ENCODE peak calls at places on chromosomes 16 and 17, in ten cellular contexts. One of them, this sample, is unnamed.

GRCh38 chr17:65320856-65321255 is 183.7 kb downstream of the RGS9 start:
- DNase-seq in activated CD4-positive, CD25-positive, alpha-beta regulatory T cell: no peak
- DNase-seq in natural killer cell treated with Interleukin-12 subunit alpha and Interleukin-12 subunit beta and Interleukin-15 and Interleukin-18, amount 100 ng/mL, for 72 hours: no peak
- DNase-seq in posterior cingulate gyrus: no peak
- DNase-seq in NCI-H187: no peak
- DNase-seq in skeletal muscle cell: no peak
- DNase-seq in CD14-positive monocyte: no peak
- DNase-seq in activated CD8-positive, alpha-beta T cell treated with anti-CD3 and anti-CD28 coated beads, Interleukin-2, amount 10 ng/mL, durations not matched to agents 7 days and 5 days: no peak
- DNase-seq in BE2C: no peak
- DNase-seq in T-helper 2 cell: no peak
- DNase-seq in this sample: no peak

GRCh38 chr16:89775223-89775622 is 41.2 kb downstream of the FANCA start:
- DNase-seq in activated CD4-positive, CD25-positive, alpha-beta regulatory T cell: no peak
- DNase-seq in natural killer cell treated with Interleukin-12 subunit alpha and Interleukin-12 subunit beta and Interleukin-15 and Interleukin-18, amount 100 ng/mL, for 72 hours: no peak
- DNase-seq in posterior cingulate gyrus: no peak
- DNase-seq in NCI-H187: no peak
- DNase-seq in skeletal muscle cell: no peak
- DNase-seq in CD14-positive monocyte: no peak
- DNase-seq in activated CD8-positive, alpha-beta T cell treated with anti-CD3 and anti-CD28 coated beads, Interleukin-2, amount 10 ng/mL, durations not matched to agents 7 days and 5 days: no peak
- DNase-seq in BE2C: no peak
- DNase-seq in T-helper 2 cell: no peak
- DNase-seq in this sample: no peak

GRCh38 chr17:20992416-20992815 is 50.4 kb downstream of the USP22 start:
- DNase-seq in activated CD4-positive, CD25-positive, alpha-beta regulatory T cell: no peak
- DNase-seq in natural killer cell treated with Interleukin-12 subunit alpha and Interleukin-12 subunit beta and Interleukin-15 and Interleukin-18, amount 100 ng/mL, for 72 hours: peak
- DNase-seq in posterior cingulate gyrus: no peak
- DNase-seq in NCI-H187: no peak
- DNase-seq in skeletal muscle cell: no peak
- DNase-seq in CD14-positive monocyte: no peak
- DNase-seq in activated CD8-positive, alpha-beta T cell treated with anti-CD3 and anti-CD28 coated beads, Interleukin-2, amount 10 ng/mL, durations not matched to agents 7 days and 5 days: no peak
- DNase-seq in BE2C: no peak
- DNase-seq in T-helper 2 cell: no peak
- DNase-seq in this sample: no peak

GRCh38 chr16:86355538-86355937 is 154.8 kb upstream of the FOXF1 start:
- DNase-seq in activated CD4-positive, CD25-positive, alpha-beta regulatory T cell: no peak
- DNase-seq in natural killer cell treated with Interleukin-12 subunit alpha and Interleukin-12 subunit beta and Interleukin-15 and Interleukin-18, amount 100 ng/mL, for 72 hours: no peak
- DNase-seq in posterior cingulate gyrus: no peak
- DNase-seq in NCI-H187: no peak
- DNase-seq in skeletal muscle cell: no peak
- DNase-seq in CD14-positive monocyte: no peak
- DNase-seq in activated CD8-positive, alpha-beta T cell treated with anti-CD3 and anti-CD28 coated beads, Interleukin-2, amount 10 ng/mL, durations not matched to agents 7 days and 5 days: no peak
- DNase-seq in BE2C: no peak
- DNase-seq in T-helper 2 cell: no peak
- DNase-seq in this sample: no peak

GRCh38 chr17:57422574-57423164 is 166.3 kb downstream of the MSI2 start:
- DNase-seq in activated CD4-positive, CD25-positive, alpha-beta regulatory T cell: no peak
- DNase-seq in natural killer cell treated with Interleukin-12 subunit alpha and Interleukin-12 subunit beta and Interleukin-15 and Interleukin-18, amount 100 ng/mL, for 72 hours: no peak
- DNase-seq in posterior cingulate gyrus: no peak
- DNase-seq in NCI-H187: no peak
- DNase-seq in skeletal muscle cell: no peak
- DNase-seq in CD14-positive monocyte: peak
- DNase-seq in activated CD8-positive, alpha-beta T cell treated with anti-CD3 and anti-CD28 coated beads, Interleukin-2, amount 10 ng/mL, durations not matched to agents 7 days and 5 days: no peak
- DNase-seq in BE2C: no peak
- DNase-seq in T-helper 2 cell: no peak
- DNase-seq in this sample: no peak

GRCh38 chr16:74480150-74481029 is 59.1 kb upstream of the CLEC18B start:
- DNase-seq in activated CD4-positive, CD25-positive, alpha-beta regulatory T cell: no peak
- DNase-seq in natural killer cell treated with Interleukin-12 subunit alpha and Interleukin-12 subunit beta and Interleukin-15 and Interleukin-18, amount 100 ng/mL, for 72 hours: no peak
- DNase-seq in posterior cingulate gyrus: no peak
- DNase-seq in NCI-H187: no peak
- DNase-seq in skeletal muscle cell: no peak
- DNase-seq in CD14-positive monocyte: no peak
- DNase-seq in activated CD8-positive, alpha-beta T cell treated with anti-CD3 and anti-CD28 coated beads, Interleukin-2, amount 10 ng/mL, durations not matched to agents 7 days and 5 days: no peak
- DNase-seq in BE2C: no peak
- DNase-seq in T-helper 2 cell: no peak
- DNase-seq in this sample: no peak

GRCh38 chr17:17708301-17708700 is 27.0 kb downstream of the RAI1 start:
- DNase-seq in activated CD4-positive, CD25-positive, alpha-beta regulatory T cell: no peak
- DNase-seq in natural killer cell treated with Interleukin-12 subunit alpha and Interleukin-12 subunit beta and Interleukin-15 and Interleukin-18, amount 100 ng/mL, for 72 hours: no peak
- DNase-seq in posterior cingulate gyrus: no peak
- DNase-seq in NCI-H187: no peak
- DNase-seq in skeletal muscle cell: no peak
- DNase-seq in CD14-positive monocyte: no peak
- DNase-seq in activated CD8-positive, alpha-beta T cell treated with anti-CD3 and anti-CD28 coated beads, Interleukin-2, amount 10 ng/mL, durations not matched to agents 7 days and 5 days: no peak
- DNase-seq in BE2C: no peak
- DNase-seq in T-helper 2 cell: no peak
- DNase-seq in this sample: no peak

GRCh38 chr16:75086281-75086680 is 30.3 kb downstream of the LDHD start:
- DNase-seq in activated CD4-positive, CD25-positive, alpha-beta regulatory T cell: no peak
- DNase-seq in natural killer cell treated with Interleukin-12 subunit alpha and Interleukin-12 subunit beta and Interleukin-15 and Interleukin-18, amount 100 ng/mL, for 72 hours: no peak
- DNase-seq in posterior cingulate gyrus: no peak
- DNase-seq in NCI-H187: no peak
- DNase-seq in skeletal muscle cell: no peak
- DNase-seq in CD14-positive monocyte: no peak
- DNase-seq in activated CD8-positive, alpha-beta T cell treated with anti-CD3 and anti-CD28 coated beads, Interleukin-2, amount 10 ng/mL, durations not matched to agents 7 days and 5 days: no peak
- DNase-seq in BE2C: no peak
- DNase-seq in T-helper 2 cell: no peak
- DNase-seq in this sample: no peak

GRCh38 chr17:4807534-4808377 is 804 bp downstream of the PLD2 start:
- DNase-seq in activated CD4-positive, CD25-positive, alpha-beta regulatory T cell: no peak
- DNase-seq in natural killer cell treated with Interleukin-12 subunit alpha and Interleukin-12 subunit beta and Interleukin-15 and Interleukin-18, amount 100 ng/mL, for 72 hours: no peak
- DNase-seq in posterior cingulate gyrus: no peak
- DNase-seq in NCI-H187: no peak
- DNase-seq in skeletal muscle cell: no peak
- DNase-seq in CD14-positive monocyte: no peak
- DNase-seq in activated CD8-positive, alpha-beta T cell treated with anti-CD3 and anti-CD28 coated beads, Interleukin-2, amount 10 ng/mL, durations not matched to agents 7 days and 5 days: no peak
- DNase-seq in BE2C: no peak
- DNase-seq in T-helper 2 cell: no peak
- DNase-seq in this sample: peak

GRCh38 chr16:89122322-89122831 is 28.7 kb downstream of the ACSF3 start:
- DNase-seq in activated CD4-positive, CD25-positive, alpha-beta regulatory T cell: peak
- DNase-seq in natural killer cell treated with Interleukin-12 subunit alpha and Interleukin-12 subunit beta and Interleukin-15 and Interleukin-18, amount 100 ng/mL, for 72 hours: peak
- DNase-seq in posterior cingulate gyrus: no peak
- DNase-seq in NCI-H187: peak
- DNase-seq in skeletal muscle cell: no peak
- DNase-seq in CD14-positive monocyte: peak
- DNase-seq in activated CD8-positive, alpha-beta T cell treated with anti-CD3 and anti-CD28 coated beads, Interleukin-2, amount 10 ng/mL, durations not matched to agents 7 days and 5 days: peak
- DNase-seq in BE2C: no peak
- DNase-seq in T-helper 2 cell: peak
- DNase-seq in this sample: no peak

GRCh38 chr16:86059253-86060171 is 160.6 kb downstream of the IRF8 start:
- DNase-seq in activated CD4-positive, CD25-positive, alpha-beta regulatory T cell: no peak
- DNase-seq in natural killer cell treated with Interleukin-12 subunit alpha and Interleukin-12 subunit beta and Interleukin-15 and Interleukin-18, amount 100 ng/mL, for 72 hours: peak
- DNase-seq in posterior cingulate gyrus: peak
- DNase-seq in NCI-H187: no peak
- DNase-seq in skeletal muscle cell: no peak
- DNase-seq in CD14-positive monocyte: no peak
- DNase-seq in activated CD8-positive, alpha-beta T cell treated with anti-CD3 and anti-CD28 coated beads, Interleukin-2, amount 10 ng/mL, durations not matched to agents 7 days and 5 days: no peak
- DNase-seq in BE2C: no peak
- DNase-seq in T-helper 2 cell: no peak
- DNase-seq in this sample: no peak

GRCh38 chr17:31830971-31831755 is 27.9 kb downstream of the COPRS start:
- DNase-seq in activated CD4-positive, CD25-positive, alpha-beta regulatory T cell: no peak
- DNase-seq in natural killer cell treated with Interleukin-12 subunit alpha and Interleukin-12 subunit beta and Interleukin-15 and Interleukin-18, amount 100 ng/mL, for 72 hours: no peak
- DNase-seq in posterior cingulate gyrus: no peak
- DNase-seq in NCI-H187: no peak
- DNase-seq in skeletal muscle cell: no peak
- DNase-seq in CD14-positive monocyte: no peak
- DNase-seq in activated CD8-positive, alpha-beta T cell treated with anti-CD3 and anti-CD28 coated beads, Interleukin-2, amount 10 ng/mL, durations not matched to agents 7 days and 5 days: no peak
- DNase-seq in BE2C: no peak
- DNase-seq in T-helper 2 cell: no peak
- DNase-seq in this sample: no peak

GRCh38 chr17:61409301-61410099 is 9.9 kb downstream of the TBX2 start:
- DNase-seq in activated CD4-positive, CD25-positive, alpha-beta regulatory T cell: no peak
- DNase-seq in natural killer cell treated with Interleukin-12 subunit alpha and Interleukin-12 subunit beta and Interleukin-15 and Interleukin-18, amount 100 ng/mL, for 72 hours: peak
- DNase-seq in posterior cingulate gyrus: no peak
- DNase-seq in NCI-H187: no peak
- DNase-seq in skeletal muscle cell: no peak
- DNase-seq in CD14-positive monocyte: no peak
- DNase-seq in activated CD8-positive, alpha-beta T cell treated with anti-CD3 and anti-CD28 coated beads, Interleukin-2, amount 10 ng/mL, durations not matched to agents 7 days and 5 days: peak
- DNase-seq in BE2C: peak
- DNase-seq in T-helper 2 cell: no peak
- DNase-seq in this sample: peak

GRCh38 chr16:19284207-19284606 is 1.3 kb upstream of the CLEC19A start:
- DNase-seq in activated CD4-positive, CD25-positive, alpha-beta regulatory T cell: no peak
- DNase-seq in natural killer cell treated with Interleukin-12 subunit alpha and Interleukin-12 subunit beta and Interleukin-15 and Interleukin-18, amount 100 ng/mL, for 72 hours: no peak
- DNase-seq in posterior cingulate gyrus: peak
- DNase-seq in NCI-H187: no peak
- DNase-seq in skeletal muscle cell: no peak
- DNase-seq in CD14-positive monocyte: no peak
- DNase-seq in activated CD8-positive, alpha-beta T cell treated with anti-CD3 and anti-CD28 coated beads, Interleukin-2, amount 10 ng/mL, durations not matched to agents 7 days and 5 days: no peak
- DNase-seq in BE2C: no peak
- DNase-seq in T-helper 2 cell: no peak
- DNase-seq in this sample: no peak

GRCh38 chr17:67218385-67218950 is 26.5 kb downstream of the HELZ start:
- DNase-seq in activated CD4-positive, CD25-positive, alpha-beta regulatory T cell: no peak
- DNase-seq in natural killer cell treated with Interleukin-12 subunit alpha and Interleukin-12 subunit beta and Interleukin-15 and Interleukin-18, amount 100 ng/mL, for 72 hours: no peak
- DNase-seq in posterior cingulate gyrus: no peak
- DNase-seq in NCI-H187: no peak
- DNase-seq in skeletal muscle cell: peak
- DNase-seq in CD14-positive monocyte: no peak
- DNase-seq in activated CD8-positive, alpha-beta T cell treated with anti-CD3 and anti-CD28 coated beads, Interleukin-2, amount 10 ng/mL, durations not matched to agents 7 days and 5 days: no peak
- DNase-seq in BE2C: no peak
- DNase-seq in T-helper 2 cell: no peak
- DNase-seq in this sample: no peak

GRCh38 chr17:32567086-32567485 is 80.3 kb downstream of the CDK5R1 start:
- DNase-seq in activated CD4-positive, CD25-positive, alpha-beta regulatory T cell: no peak
- DNase-seq in natural killer cell treated with Interleukin-12 subunit alpha and Interleukin-12 subunit beta and Interleukin-15 and Interleukin-18, amount 100 ng/mL, for 72 hours: no peak
- DNase-seq in posterior cingulate gyrus: no peak
- DNase-seq in NCI-H187: no peak
- DNase-seq in skeletal muscle cell: no peak
- DNase-seq in CD14-positive monocyte: no peak
- DNase-seq in activated CD8-positive, alpha-beta T cell treated with anti-CD3 and anti-CD28 coated beads, Interleukin-2, amount 10 ng/mL, durations not matched to agents 7 days and 5 days: no peak
- DNase-seq in BE2C: no peak
- DNase-seq in T-helper 2 cell: no peak
- DNase-seq in this sample: no peak

GRCh38 chr16:70638814-70639792 is 7.3 kb upstream of the IL34 start:
- DNase-seq in activated CD4-positive, CD25-positive, alpha-beta regulatory T cell: no peak
- DNase-seq in natural killer cell treated with Interleukin-12 subunit alpha and Interleukin-12 subunit beta and Interleukin-15 and Interleukin-18, amount 100 ng/mL, for 72 hours: no peak
- DNase-seq in posterior cingulate gyrus: no peak
- DNase-seq in NCI-H187: no peak
- DNase-seq in skeletal muscle cell: peak
- DNase-seq in CD14-positive monocyte: no peak
- DNase-seq in activated CD8-positive, alpha-beta T cell treated with anti-CD3 and anti-CD28 coated beads, Interleukin-2, amount 10 ng/mL, durations not matched to agents 7 days and 5 days: no peak
- DNase-seq in BE2C: peak
- DNase-seq in T-helper 2 cell: no peak
- DNase-seq in this sample: no peak

GRCh38 chr16:19393226-19394074 is 24.2 kb upstream of the TMC5 start:
- DNase-seq in activated CD4-positive, CD25-positive, alpha-beta regulatory T cell: no peak
- DNase-seq in natural killer cell treated with Interleukin-12 subunit alpha and Interleukin-12 subunit beta and Interleukin-15 and Interleukin-18, amount 100 ng/mL, for 72 hours: no peak
- DNase-seq in posterior cingulate gyrus: no peak
- DNase-seq in NCI-H187: no peak
- DNase-seq in skeletal muscle cell: no peak
- DNase-seq in CD14-positive monocyte: no peak
- DNase-seq in activated CD8-positive, alpha-beta T cell treated with anti-CD3 and anti-CD28 coated beads, Interleukin-2, amount 10 ng/mL, durations not matched to agents 7 days and 5 days: no peak
- DNase-seq in BE2C: no peak
- DNase-seq in T-helper 2 cell: no peak
- DNase-seq in this sample: no peak

GRCh38 chr16:10569629-10570028 is 10.8 kb downstream of the EMP2 start:
- DNase-seq in activated CD4-positive, CD25-positive, alpha-beta regulatory T cell: no peak
- DNase-seq in natural killer cell treated with Interleukin-12 subunit alpha and Interleukin-12 subunit beta and Interleukin-15 and Interleukin-18, amount 100 ng/mL, for 72 hours: no peak
- DNase-seq in posterior cingulate gyrus: no peak
- DNase-seq in NCI-H187: no peak
- DNase-seq in skeletal muscle cell: no peak
- DNase-seq in CD14-positive monocyte: no peak
- DNase-seq in activated CD8-positive, alpha-beta T cell treated with anti-CD3 and anti-CD28 coated beads, Interleukin-2, amount 10 ng/mL, durations not matched to agents 7 days and 5 days: no peak
- DNase-seq in BE2C: no peak
- DNase-seq in T-helper 2 cell: no peak
- DNase-seq in this sample: no peak

GRCh38 chr17:75561927-75562603 is 25.5 kb upstream of the MYO15B start:
- DNase-seq in activated CD4-positive, CD25-positive, alpha-beta regulatory T cell: no peak
- DNase-seq in natural killer cell treated with Interleukin-12 subunit alpha and Interleukin-12 subunit beta and Interleukin-15 and Interleukin-18, amount 100 ng/mL, for 72 hours: no peak
- DNase-seq in posterior cingulate gyrus: no peak
- DNase-seq in NCI-H187: no peak
- DNase-seq in skeletal muscle cell: no peak
- DNase-seq in CD14-positive monocyte: no peak
- DNase-seq in activated CD8-positive, alpha-beta T cell treated with anti-CD3 and anti-CD28 coated beads, Interleukin-2, amount 10 ng/mL, durations not matched to agents 7 days and 5 days: no peak
- DNase-seq in BE2C: no peak
- DNase-seq in T-helper 2 cell: no peak
- DNase-seq in this sample: no peak

GRCh38 chr17:73474370-73474988 is 162.7 kb upstream of the CDC42EP4 start:
- DNase-seq in activated CD4-positive, CD25-positive, alpha-beta regulatory T cell: no peak
- DNase-seq in natural killer cell treated with Interleukin-12 subunit alpha and Interleukin-12 subunit beta and Interleukin-15 and Interleukin-18, amount 100 ng/mL, for 72 hours: no peak
- DNase-seq in posterior cingulate gyrus: no peak
- DNase-seq in NCI-H187: no peak
- DNase-seq in skeletal muscle cell: peak
- DNase-seq in CD14-positive monocyte: no peak
- DNase-seq in activated CD8-positive, alpha-beta T cell treated with anti-CD3 and anti-CD28 coated beads, Interleukin-2, amount 10 ng/mL, durations not matched to agents 7 days and 5 days: no peak
- DNase-seq in BE2C: peak
- DNase-seq in T-helper 2 cell: no peak
- DNase-seq in this sample: no peak

GRCh38 chr17:42682400-42683384 is at the start of gene CNTNAP1:
- DNase-seq in activated CD4-positive, CD25-positive, alpha-beta regulatory T cell: no peak
- DNase-seq in natural killer cell treated with Interleukin-12 subunit alpha and Interleukin-12 subunit beta and Interleukin-15 and Interleukin-18, amount 100 ng/mL, for 72 hours: no peak
- DNase-seq in posterior cingulate gyrus: peak
- DNase-seq in NCI-H187: peak
- DNase-seq in skeletal muscle cell: no peak
- DNase-seq in CD14-positive monocyte: no peak
- DNase-seq in activated CD8-positive, alpha-beta T cell treated with anti-CD3 and anti-CD28 coated beads, Interleukin-2, amount 10 ng/mL, durations not matched to agents 7 days and 5 days: peak
- DNase-seq in BE2C: peak
- DNase-seq in T-helper 2 cell: no peak
- DNase-seq in this sample: peak

GRCh38 chr17:75692976-75693375 is 25.8 kb downstream of the SAP30BP start:
- DNase-seq in activated CD4-positive, CD25-positive, alpha-beta regulatory T cell: no peak
- DNase-seq in natural killer cell treated with Interleukin-12 subunit alpha and Interleukin-12 subunit beta and Interleukin-15 and Interleukin-18, amount 100 ng/mL, for 72 hours: no peak
- DNase-seq in posterior cingulate gyrus: no peak
- DNase-seq in NCI-H187: no peak
- DNase-seq in skeletal muscle cell: no peak
- DNase-seq in CD14-positive monocyte: no peak
- DNase-seq in activated CD8-positive, alpha-beta T cell treated with anti-CD3 and anti-CD28 coated beads, Interleukin-2, amount 10 ng/mL, durations not matched to agents 7 days and 5 days: no peak
- DNase-seq in BE2C: no peak
- DNase-seq in T-helper 2 cell: no peak
- DNase-seq in this sample: no peak

GRCh38 chr16:78390070-78390469 is 290.6 kb downstream of the WWOX start:
- DNase-seq in activated CD4-positive, CD25-positive, alpha-beta regulatory T cell: no peak
- DNase-seq in natural killer cell treated with Interleukin-12 subunit alpha and Interleukin-12 subunit beta and Interleukin-15 and Interleukin-18, amount 100 ng/mL, for 72 hours: no peak
- DNase-seq in posterior cingulate gyrus: no peak
- DNase-seq in NCI-H187: no peak
- DNase-seq in skeletal muscle cell: no peak
- DNase-seq in CD14-positive monocyte: no peak
- DNase-seq in activated CD8-positive, alpha-beta T cell treated with anti-CD3 and anti-CD28 coated beads, Interleukin-2, amount 10 ng/mL, durations not matched to agents 7 days and 5 days: no peak
- DNase-seq in BE2C: no peak
- DNase-seq in T-helper 2 cell: no peak
- DNase-seq in this sample: no peak

GRCh38 chr16:57526498-57526897 is 9.9 kb downstream of the CCDC102A start:
- DNase-seq in activated CD4-positive, CD25-positive, alpha-beta regulatory T cell: no peak
- DNase-seq in natural killer cell treated with Interleukin-12 subunit alpha and Interleukin-12 subunit beta and Interleukin-15 and Interleukin-18, amount 100 ng/mL, for 72 hours: no peak
- DNase-seq in posterior cingulate gyrus: no peak
- DNase-seq in NCI-H187: no peak
- DNase-seq in skeletal muscle cell: no peak
- DNase-seq in CD14-positive monocyte: no peak
- DNase-seq in activated CD8-positive, alpha-beta T cell treated with anti-CD3 and anti-CD28 coated beads, Interleukin-2, amount 10 ng/mL, durations not matched to agents 7 days and 5 days: no peak
- DNase-seq in BE2C: no peak
- DNase-seq in T-helper 2 cell: no peak
- DNase-seq in this sample: peak

GRCh38 chr17:60514500-60514899 is 11.5 kb downstream of the APPBP2 start:
- DNase-seq in activated CD4-positive, CD25-positive, alpha-beta regulatory T cell: no peak
- DNase-seq in natural killer cell treated with Interleukin-12 subunit alpha and Interleukin-12 subunit beta and Interleukin-15 and Interleukin-18, amount 100 ng/mL, for 72 hours: no peak
- DNase-seq in posterior cingulate gyrus: no peak
- DNase-seq in NCI-H187: no peak
- DNase-seq in skeletal muscle cell: no peak
- DNase-seq in CD14-positive monocyte: no peak
- DNase-seq in activated CD8-positive, alpha-beta T cell treated with anti-CD3 and anti-CD28 coated beads, Interleukin-2, amount 10 ng/mL, durations not matched to agents 7 days and 5 days: no peak
- DNase-seq in BE2C: no peak
- DNase-seq in T-helper 2 cell: no peak
- DNase-seq in this sample: no peak

GRCh38 chr17:79180358-79181005 is 105.9 kb downstream of the ENGASE start:
- DNase-seq in activated CD4-positive, CD25-positive, alpha-beta regulatory T cell: no peak
- DNase-seq in natural killer cell treated with Interleukin-12 subunit alpha and Interleukin-12 subunit beta and Interleukin-15 and Interleukin-18, amount 100 ng/mL, for 72 hours: no peak
- DNase-seq in posterior cingulate gyrus: no peak
- DNase-seq in NCI-H187: no peak
- DNase-seq in skeletal muscle cell: no peak
- DNase-seq in CD14-positive monocyte: no peak
- DNase-seq in activated CD8-positive, alpha-beta T cell treated with anti-CD3 and anti-CD28 coated beads, Interleukin-2, amount 10 ng/mL, durations not matched to agents 7 days and 5 days: no peak
- DNase-seq in BE2C: no peak
- DNase-seq in T-helper 2 cell: no peak
- DNase-seq in this sample: peak

GRCh38 chr16:4323845-4324478 is 8.1 kb downstream of the GLIS2 start:
- DNase-seq in activated CD4-positive, CD25-positive, alpha-beta regulatory T cell: no peak
- DNase-seq in natural killer cell treated with Interleukin-12 subunit alpha and Interleukin-12 subunit beta and Interleukin-15 and Interleukin-18, amount 100 ng/mL, for 72 hours: no peak
- DNase-seq in posterior cingulate gyrus: no peak
- DNase-seq in NCI-H187: no peak
- DNase-seq in skeletal muscle cell: no peak
- DNase-seq in CD14-positive monocyte: no peak
- DNase-seq in activated CD8-positive, alpha-beta T cell treated with anti-CD3 and anti-CD28 coated beads, Interleukin-2, amount 10 ng/mL, durations not matched to agents 7 days and 5 days: no peak
- DNase-seq in BE2C: peak
- DNase-seq in T-helper 2 cell: no peak
- DNase-seq in this sample: peak

This sample was measured in H7.